ENCODE peak calls at places on chromosomes 11 and 22, in six cellular contexts. S is GM23338, X is fibroblast of lung, T is SK-N-SH, U is mesendoderm, W is OCI-LY7. A is an unnamed sample.

GRCh38 chr11:125441648-125442410 is 54.2 kb downstream of the FEZ1 start:
- DNase-seq in W (no peak), X (no peak), S (peak; percentile 83), U (peak; percentile 74), T (no peak), A (peak; percentile 77)

GRCh38 chr11:126442523-126442922 is 87.0 kb downstream of the ST3GAL4 start:
- DNase-seq in W (no peak), T (peak; percentile 63), S (no peak), X (no peak), U (no peak), A (no peak)

GRCh38 chr11:120522736-120523135 is 11.2 kb downstream of the GRIK4 start:
- DNase-seq in S (no peak), X (no peak), U (no peak), T (no peak), W (no peak), A (no peak)

GRCh38 chr11:76736773-76737495 is 46.2 kb upstream of the TSKU start:
- DNase-seq in U (no peak), W (no peak), X (no peak), T (no peak), S (no peak), A (no peak)

GRCh38 chr22:39183991-39184585 is 31.6 kb upstream of the CBX7 start:
- DNase-seq in U (peak; percentile 56), S (peak; percentile 63), X (peak; percentile 77), T (no peak), W (no peak), A (no peak)

GRCh38 chr11:26963764-26964163 is 30.1 kb upstream of the FIBIN start:
- DNase-seq in U (no peak), S (no peak), X (no peak), T (no peak), W (no peak), A (no peak)

GRCh38 chr11:133064152-133064877 is 468.0 kb downstream of the OPCML start:
- DNase-seq in T (peak; percentile 91), W (no peak), U (peak; percentile 96), S (peak; percentile 94), X (peak; percentile 84), A (peak; percentile 88)

GRCh38 chr11:74673956-74674355 is 57.3 kb downstream of the CHRDL2 start:
- DNase-seq in T (no peak), W (no peak), S (no peak), X (no peak), U (no peak), A (peak; percentile 12)

GRCh38 chr22:50702261-50702671 is 29.6 kb downstream of the SHANK3 start:
- DNase-seq in W (no peak), S (no peak), U (no peak), X (no peak), T (no peak), A (no peak)

GRCh38 chr11:2540521-2541320 is 95.9 kb downstream of the KCNQ1 start:
- DNase-seq in W (no peak), T (no peak), U (no peak), X (no peak), S (no peak), A (no peak)

GRCh38 chr11:79198898-79199250 is 242.0 kb downstream of the TENM4 start:
- DNase-seq in U (no peak), T (no peak), S (no peak), X (peak; percentile 40), W (no peak), A (no peak)

GRCh38 chr11:45994421-45995341 is 72.2 kb downstream of the LARGE2 start:
- DNase-seq in W (no peak), X (peak; percentile 62), U (peak; percentile 89), S (peak; percentile 83), T (peak; percentile 25), A (peak; percentile 60)

GRCh38 chr11:81267246-81267645 is 1466.4 kb downstream of the FAM181B start:
- DNase-seq in X (no peak), S (no peak), W (no peak), U (no peak), T (no peak), A (no peak)

DNA sequence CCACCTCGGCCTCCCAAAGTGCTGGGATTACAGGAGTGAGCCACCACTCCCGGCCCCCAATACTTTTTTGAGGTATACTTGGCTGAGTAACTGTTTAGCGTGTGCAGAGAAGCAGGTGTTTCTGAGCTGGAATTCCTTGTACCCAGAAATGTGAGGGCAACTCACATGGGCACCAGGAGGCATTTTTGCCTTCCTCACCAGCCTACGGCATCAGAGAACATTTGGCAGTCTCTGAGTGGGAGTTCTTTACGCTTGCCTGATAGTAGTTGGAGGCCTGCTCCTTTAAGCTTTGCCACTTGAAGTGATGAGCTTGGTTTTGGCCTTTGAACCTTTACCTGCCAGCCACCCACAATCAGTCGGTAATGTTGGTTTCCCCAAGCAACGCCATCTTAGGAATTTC is 9.2 kb downstream of the PARVB start:
- DNase-seq in T (no peak), S (no peak), W (no peak), U (no peak), X (no peak), A (no peak)
- H3K79me2 ChIP-seq in T (peaks cover 10% of the 10 kb centered on the region), S (peaks cover 3% of the 10 kb centered on the region), W (no peaks in the 10 kb centered on the region), U (no peaks in the 10 kb centered on the region), X (peaks cover 1% of the 10 kb centered on the region), A (no peaks in the 10 kb centered on the region)

GRCh38 chr11:9219572-9219971 is 45.6 kb downstream of the DENND5A start:
- DNase-seq in X (peak; percentile 94), S (no peak), T (no peak), U (no peak), W (no peak), A (no peak)

GRCh38 chr11:9219115-9219514 is 46.0 kb downstream of the DENND5A start:
- DNase-seq in W (no peak), T (no peak), U (no peak), S (no peak), X (peak; percentile 79), A (no peak)

GRCh38 chr11:9226514-9226913 is 38.6 kb downstream of the DENND5A start:
- DNase-seq in T (no peak), S (no peak), X (no peak), U (no peak), W (no peak), A (no peak)

GRCh38 chr11:9225748-9226298 is 39.3 kb downstream of the DENND5A start:
- DNase-seq in S (no peak), U (no peak), W (no peak), T (no peak), X (no peak), A (no peak)

DNA sequence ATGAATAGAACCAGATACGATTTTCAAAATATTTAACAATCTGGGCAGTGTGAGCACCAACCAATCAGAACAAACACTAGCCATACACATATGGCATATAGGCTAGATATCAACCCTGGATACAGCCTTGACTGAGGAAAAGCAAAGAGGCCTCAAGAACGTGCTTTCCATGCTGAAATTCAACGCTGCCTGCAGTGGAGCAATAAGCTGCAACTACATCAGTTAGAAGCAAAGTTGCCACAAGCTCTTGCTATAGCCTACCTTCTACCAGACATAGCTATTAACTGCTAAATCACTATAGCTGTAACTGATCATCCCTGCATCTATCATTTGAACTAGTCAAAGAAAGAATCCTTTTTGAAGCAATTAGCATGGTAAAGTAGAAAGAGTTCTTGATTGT is 42.5 kb downstream of the DENND5A start:
- DNase-seq in W (no peak), T (no peak), X (no peak), S (no peak), U (no peak), A (no peak)
- H3K79me2 ChIP-seq in W (no peaks in the 10 kb centered on the region), T (peaks cover 100% of the 10 kb centered on the region), X (peaks cover 58% of the 10 kb centered on the region), S (peaks cover 98% of the 10 kb centered on the region), U (peaks cover 34% of the 10 kb centered on the region), A (peaks cover 8% of the 10 kb centered on the region)

DNA sequence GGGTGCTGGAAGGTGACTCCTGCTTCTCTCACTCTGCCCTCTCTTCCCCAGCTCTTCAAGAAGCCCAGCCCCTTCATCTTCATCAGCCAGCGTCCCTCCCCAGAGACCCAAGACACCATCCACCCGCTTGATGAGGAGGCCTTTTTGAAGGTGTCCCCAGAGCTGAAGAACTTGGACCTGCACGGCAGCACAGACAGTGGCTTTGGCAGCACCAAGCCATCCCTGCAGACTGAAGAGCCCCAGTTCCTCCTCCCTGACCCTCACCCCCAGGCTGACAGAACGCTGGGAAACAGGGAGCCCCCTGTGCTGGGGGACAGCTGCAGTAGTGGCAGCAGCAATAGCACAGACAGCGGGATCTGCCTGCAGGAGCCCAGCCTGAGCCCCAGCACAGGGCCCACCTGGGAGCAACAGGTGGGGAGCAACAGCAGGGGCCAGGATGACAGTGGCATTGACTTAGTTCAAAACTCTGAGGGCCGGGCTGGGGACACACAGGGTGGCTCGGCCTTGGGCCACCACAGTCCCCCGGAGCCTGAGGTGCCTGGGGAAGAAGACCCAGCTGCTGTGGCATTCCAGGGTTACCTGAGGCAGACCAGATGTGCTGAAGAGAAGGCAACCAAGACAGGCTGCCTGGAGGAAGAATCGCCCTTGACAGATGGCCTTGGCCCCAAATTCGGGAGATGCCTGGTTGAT is 12.6 kb downstream of the IL10RA start:
- DNase-seq in W (no peak), U (no peak), T (no peak), X (no peak), S (no peak), A (no peak)
- H3K79me2 ChIP-seq in W (no peaks in the 10 kb centered on the region), U (no peaks in the 10 kb centered on the region), T (no peaks in the 10 kb centered on the region), X (no peaks in the 10 kb centered on the region), S (no peaks in the 10 kb centered on the region), A (no peaks in the 10 kb centered on the region)

GRCh38 chr11:71238285-71238875 is 14.0 kb downstream of the SHANK2 start:
- DNase-seq in W (no peak), T (no peak), X (no peak), U (no peak), S (no peak), A (no peak)
- H3K79me2 ChIP-seq in W (no peaks in the 10 kb centered on the region), T (no peaks in the 10 kb centered on the region), X (no peaks in the 10 kb centered on the region), U (peaks cover 8% of the 10 kb centered on the region), S (peaks cover 97% of the 10 kb centered on the region), A (peaks cover 26% of the 10 kb centered on the region)

GRCh38 chr11:12185106-12185690 is 74.8 kb downstream of the MICAL2 start:
- DNase-seq in W (no peak), T (no peak), S (no peak), X (no peak), U (no peak), A (no peak)

GRCh38 chr11:12183827-12184620 is 73.6 kb downstream of the MICAL2 start:
- DNase-seq in X (no peak), S (no peak), W (no peak), T (no peak), U (no peak), A (no peak)

GRCh38 chr11:12185914-12186313 is 75.5 kb downstream of the MICAL2 start:
- DNase-seq in W (no peak), X (peak; percentile 94), U (peak; percentile 46), T (peak; percentile 31), S (no peak), A (no peak)

GRCh38 chr11:12182650-12183511 is 72.5 kb downstream of the MICAL2 start:
- DNase-seq in X (peak; percentile 99), U (peak; percentile 91), T (no peak), S (no peak), W (no peak), A (no peak)

DNA sequence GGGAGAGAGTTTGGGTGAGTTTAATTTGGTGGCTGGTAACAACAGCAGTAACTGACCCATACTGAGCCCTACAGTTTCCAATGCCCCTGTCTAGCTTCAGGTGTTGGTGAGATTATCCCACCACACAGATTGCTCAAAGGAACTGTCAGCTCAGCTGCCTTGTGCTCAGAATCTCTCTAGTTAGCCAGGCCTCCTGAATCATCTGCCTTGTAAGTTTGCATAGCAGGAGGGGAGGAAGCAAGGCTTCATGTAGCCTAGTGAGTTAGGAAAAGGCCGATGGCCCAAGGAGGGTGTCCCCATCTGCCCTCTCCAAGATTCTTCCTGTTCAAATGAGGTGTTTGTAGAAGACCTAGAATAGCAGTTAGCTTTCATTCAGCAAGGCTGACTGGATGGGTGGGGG is 74.3 kb downstream of the MICAL2 start:
- DNase-seq in S (no peak), W (no peak), X (peak; percentile 56), T (no peak), U (no peak), A (no peak)
- H3K79me2 ChIP-seq in S (no peaks in the 10 kb centered on the region), W (no peaks in the 10 kb centered on the region), X (peaks cover 35% of the 10 kb centered on the region), T (peaks cover 84% of the 10 kb centered on the region), U (no peaks in the 10 kb centered on the region), A (no peaks in the 10 kb centered on the region)

GRCh38 chr11:94151903-94152677 is 23.4 kb downstream of the PANX1 start:
- DNase-seq in X (peak; percentile 89), S (no peak), U (peak; percentile 88), T (peak; percentile 35), W (no peak), A (peak; percentile 42)
- H3K79me2 ChIP-seq in X (peaks cover 47% of the 10 kb centered on the region), S (peaks cover 100% of the 10 kb centered on the region), U (peaks cover 74% of the 10 kb centered on the region), T (peaks cover 86% of the 10 kb centered on the region), W (no peaks in the 10 kb centered on the region), A (peaks cover 51% of the 10 kb centered on the region)